ENCODE peak calls at places on chromosomes 4 and X, in six cellular contexts. X is right lobe of liver; R is cardiac muscle cell; Z is sigmoid colon; J is heart left ventricle; Y is CD4-positive, CD25-positive, alpha-beta regulatory T cell. I is an unnamed sample.

GRCh38 chrX:1935805-1936204 is 320.9 kb downstream of the ASMT start:
- DNase-seq in X (no peak), R (no peak), Z (no peak), J (no peak), Y (no peak), I (no peak)

GRCh38 chr4:111923786-111924185 is 221.5 kb upstream of the FAM241A start:
- DNase-seq in X (no peak), R (no peak), Z (no peak), J (no peak), Y (no peak), I (no peak)

GRCh38 chr4:90198086-90198847 is 71.1 kb downstream of the CCSER1 start:
- DNase-seq in X (no peak), R (no peak), Z (no peak), J (no peak), Y (no peak), I (no peak)

GRCh38 chrX:122816288-122816687 is 367.8 kb upstream of the GRIA3 start:
- DNase-seq in X (no peak), R (no peak), Z (peak; percentile 37), J (no peak), Y (no peak), I (no peak)

GRCh38 chr4:85928775-85929585 is 430.9 kb downstream of the MAPK10 start:
- DNase-seq in X (peak; percentile 78), R (peak; percentile 29), Z (no peak), J (no peak), Y (no peak), I (no peak)

GRCh38 chr4:51853027-51853682 is 10.2 kb downstream of the DCUN1D4 start:
- DNase-seq in X (peak; percentile 72), R (no peak), Z (no peak), J (no peak), Y (no peak), I (no peak)

GRCh38 chr4:62482355-62482754 is 1282.2 kb downstream of the ADGRL3 start:
- DNase-seq in X (no peak), R (no peak), Z (no peak), J (no peak), Y (no peak), I (no peak)

GRCh38 chr4:138300616-138301015 is 58.5 kb upstream of the SLC7A11 start:
- DNase-seq in X (no peak), R (no peak), Z (no peak), J (no peak), Y (no peak), I (no peak)

GRCh38 chrX:57074458-57074857 is 46.9 kb downstream of the SPIN2B start:
- DNase-seq in X (no peak), R (no peak), Z (no peak), J (no peak), Y (no peak), I (no peak)

GRCh38 chrX:66635360-66635759 is 3.5 kb downstream of the EDA2R start:
- DNase-seq in X (no peak), R (peak; percentile 72), Z (no peak), J (no peak), Y (no peak), I (no peak)

GRCh38 chrX:101229155-101229554 is 9.6 kb downstream of the DRP2 start:
- DNase-seq in X (no peak), R (peak; percentile 56), Z (no peak), J (no peak), Y (no peak), I (no peak)

GRCh38 chrX:8868906-8869305 is 67.7 kb upstream of the FAM9A start:
- DNase-seq in X (no peak), R (peak; percentile 50), Z (no peak), J (no peak), Y (no peak), I (no peak)

GRCh38 chr4:24853142-24853541 is 57.8 kb downstream of the SOD3 start:
- DNase-seq in X (no peak), R (peak; percentile 22), Z (no peak), J (no peak), Y (no peak), I (no peak)

GRCh38 chrX:122866527-122866926 is 317.6 kb upstream of the GRIA3 start:
- DNase-seq in X (no peak), R (peak; percentile 44), Z (no peak), J (no peak), Y (no peak), I (no peak)

GRCh38 chr4:100462206-100462605 is 55.6 kb downstream of the EMCN start:
- DNase-seq in X (no peak), R (no peak), Z (no peak), J (no peak), Y (no peak), I (no peak)

GRCh38 chr4:159926871-159927270 is 824.0 kb downstream of the RAPGEF2 start:
- DNase-seq in X (no peak), R (no peak), Z (no peak), J (no peak), Y (no peak), I (no peak)

GRCh38 chr4:88843067-88843723 is 145.6 kb upstream of the NAP1L5 start:
- DNase-seq in X (no peak), R (no peak), Z (no peak), J (no peak), Y (no peak), I (no peak)

GRCh38 chrX:118271770-118272169 is 74.1 kb upstream of the WDR44 start:
- DNase-seq in X (no peak), R (peak; percentile 75), Z (no peak), J (no peak), Y (no peak), I (no peak)

GRCh38 chr4:23717528-23718248 is 172.2 kb downstream of the PPARGC1A start:
- DNase-seq in X (no peak), R (peak; percentile 43), Z (no peak), J (no peak), Y (no peak), I (no peak)

GRCh38 chr4:14924080-14924916 is 78.0 kb upstream of the CPEB2 start:
- DNase-seq in X (no peak), R (no peak), Z (no peak), J (no peak), Y (peak; percentile 30), I (no peak)
- H3K27ac ChIP-seq in X (no peak overlapping the region), R (no peak overlapping the region), Z (no peak overlapping the region), J (no peak overlapping the region), Y (no peak overlapping the region), I (no peak overlapping the region)

DNA sequence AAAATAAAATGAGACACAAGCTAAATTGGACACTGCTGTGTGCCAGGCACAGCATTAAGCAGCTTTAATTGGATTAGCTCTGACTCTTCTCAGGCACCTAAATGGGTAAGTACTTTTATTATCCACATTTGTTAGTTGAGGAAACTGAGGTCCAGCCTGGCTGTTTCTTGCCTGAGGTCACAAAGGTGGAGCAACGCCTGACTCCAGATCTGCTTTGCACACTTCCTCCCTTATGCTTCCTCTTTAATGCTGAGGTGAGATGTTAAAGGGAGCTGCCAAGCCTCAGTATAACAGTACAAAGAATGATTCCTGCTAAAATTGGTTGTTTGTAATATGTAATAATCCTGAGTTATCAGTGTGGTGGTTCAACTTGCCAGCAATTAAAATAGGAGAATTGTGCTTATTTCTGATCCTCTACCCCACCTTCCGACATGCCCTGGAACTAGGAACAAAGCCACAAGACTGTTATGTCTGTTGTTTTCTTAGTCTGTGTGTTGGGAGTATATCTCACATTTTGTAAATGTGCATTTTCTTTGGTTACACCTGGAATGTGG is 74.4 kb downstream of the AFF1 start:
- DNase-seq in X (no peak), R (no peak), Z (no peak), J (peak; percentile 38), Y (no peak), I (no peak)
- H3K4me3 ChIP-seq in X (no peak overlapping the region), R (peak overlapping the region; percentile 67), Z (peak overlapping the region; percentile 73), J (no peak overlapping the region), Y (peak overlapping the region; percentile 98), I (no peak overlapping the region)

GRCh38 chr4:168840386-168840763 is 169.7 kb downstream of the CBR4 start:
- DNase-seq in X (no peak), R (no peak), Z (no peak), J (no peak), Y (no peak), I (no peak)
- H3K4me1 ChIP-seq in X (no peaks in the 10 kb centered on the region), R (peaks cover 11% of the 10 kb centered on the region), Z (peaks cover 95% of the 10 kb centered on the region), J (peaks cover 62% of the 10 kb centered on the region), Y (no peaks in the 10 kb centered on the region), I (peaks cover 22% of the 10 kb centered on the region)

GRCh38 chr4:2843909-2844584 is 403 bp downstream of the ADD1 start:
- DNase-seq in X (peak; percentile 64), R (peak; percentile 49), Z (peak; percentile 82), J (peak; percentile 60), Y (no peak), I (no peak)

GRCh38 chr4:2847297-2847871 is 3.7 kb downstream of the ADD1 start:
- DNase-seq in X (no peak), R (no peak), Z (no peak), J (no peak), Y (no peak), I (no peak)

GRCh38 chr4:2846172-2846571 is 2.5 kb downstream of the ADD1 start:
- DNase-seq in X (no peak), R (no peak), Z (no peak), J (no peak), Y (no peak), I (no peak)

GRCh38 chr4:2842667-2843022 is 999 bp upstream of the ADD1 start:
- DNase-seq in X (no peak), R (no peak), Z (no peak), J (no peak), Y (no peak), I (no peak)

GRCh38 chr4:2843023-2843908 is at the start of gene ADD1:
- DNase-seq in X (peak; percentile 95), R (peak; percentile 96), Z (peak; percentile 96), J (peak; percentile 93), Y (peak; percentile 94), I (peak; percentile 93)
- H3K27ac ChIP-seq in X (peak within 1 kb of the TSS; percentile 98), R (peak within 1 kb of the TSS; percentile 92), Z (peak within 1 kb of the TSS; percentile 93), J (peak within 1 kb of the TSS; percentile 95), Y (peak within 1 kb of the TSS; percentile 75), I (peak within 1 kb of the TSS; percentile 57)

GRCh38 chr4:121950212-121950679 is 1.6 kb downstream of the TRPC3 start:
- DNase-seq in X (peak; percentile 55), R (peak; percentile 68), Z (peak; percentile 77), J (peak; percentile 76), Y (peak; percentile 66), I (peak; percentile 83)
- H3K4me3 ChIP-seq in X (peak overlapping the region; percentile 39), R (peak overlapping the region; percentile 72), Z (peak overlapping the region; percentile 67), J (peak overlapping the region; percentile 55), Y (peak overlapping the region; percentile 76), I (peak overlapping the region; percentile 69)